ENCODE peak calls at places on chromosomes 7 and 10, in ten cellular contexts. J, E, H, P, O, X, B, Q, Z and I are unnamed samples.

GRCh38 chr7:131057015-131057518 is 270.6 kb upstream of the MKLN1 start:
- DNase-seq in J (peak; percentile 96), E (no peak), H (no peak), P (no peak), O (no peak), X (no peak), B (no peak), Q (no peak), Z (peak; percentile 78), I (peak; percentile 36)

GRCh38 chr7:90900640-90901353 is 304.7 kb downstream of the CDK14 start:
- DNase-seq in J (no peak), E (no peak), H (no peak), P (no peak), O (no peak), X (no peak), B (peak; percentile 10), Q (no peak), Z (no peak), I (no peak)

GRCh38 chr10:110733256-110733952 is 89.3 kb downstream of the RBM20 start:
- DNase-seq in J (no peak), E (no peak), H (no peak), P (no peak), O (no peak), X (no peak), B (no peak), Q (no peak), Z (no peak), I (no peak)

GRCh38 chr10:92207061-92207460 is 83.8 kb downstream of the CPEB3 start:
- DNase-seq in J (no peak), E (no peak), H (no peak), P (no peak), O (no peak), X (no peak), B (no peak), Q (no peak), Z (no peak), I (no peak)

GRCh38 chr7:112140600-112140999 is 65.6 kb downstream of the DOCK4 start:
- DNase-seq in J (peak; percentile 34), E (no peak), H (no peak), P (no peak), O (no peak), X (no peak), B (no peak), Q (no peak), Z (no peak), I (no peak)

GRCh38 chr7:29375641-29376562 is 181.3 kb downstream of the CHN2 start:
- DNase-seq in J (peak; percentile 30), E (no peak), H (no peak), P (no peak), O (no peak), X (no peak), B (peak; percentile 30), Q (peak; percentile 33), Z (no peak), I (no peak)

GRCh38 chr10:118704711-118705110 is 50.1 kb downstream of the CACUL1 start:
- DNase-seq in J (no peak), E (no peak), H (no peak), P (no peak), O (no peak), X (no peak), B (no peak), Q (no peak), Z (no peak), I (no peak)

GRCh38 chr10:35172574-35172973 is 45.9 kb downstream of the CREM start:
- DNase-seq in J (peak; percentile 82), E (no peak), H (peak; percentile 71), P (no peak), O (no peak), X (no peak), B (no peak), Q (no peak), Z (no peak), I (no peak)

GRCh38 chr7:3942778-3943177 is 641.7 kb downstream of the SDK1 start:
- DNase-seq in J (peak; percentile 14), E (no peak), H (no peak), P (no peak), O (no peak), X (no peak), B (no peak), Q (no peak), Z (no peak), I (no peak)